ENCODE peak calls at places on chromosomes 4 and X, in eight cellular contexts. One of them, this sample, is unnamed.
A peak's percentile ranks its signal among the peaks of the same experiment; 100 is the strongest.

GRCh38 chrX:129239371-129239770 is 283.9 kb downstream of the SMARCA1 start:
- DNase-seq in GM23338: no peak
- DNase-seq in psoas muscle: no peak
- DNase-seq in Peyer's patch: no peak
- DNase-seq in AG04450: no peak
- DNase-seq in endodermal cell: no peak
- DNase-seq in stomach: no peak
- DNase-seq in brain microvascular endothelial cell: peak; percentile 54
- DNase-seq in this sample: no peak

GRCh38 chr4:127162741-127163140 is 470.0 kb upstream of the INTU start:
- DNase-seq in GM23338: no peak
- DNase-seq in psoas muscle: no peak
- DNase-seq in Peyer's patch: no peak
- DNase-seq in AG04450: peak; percentile 52
- DNase-seq in endodermal cell: no peak
- DNase-seq in stomach: no peak
- DNase-seq in brain microvascular endothelial cell: peak; percentile 21
- DNase-seq in this sample: peak; percentile 22

GRCh38 chrX:51975811-51976210 is 82.4 kb downstream of the MAGED1 start:
- DNase-seq in GM23338: peak; percentile 1
- DNase-seq in psoas muscle: no peak
- DNase-seq in Peyer's patch: no peak
- DNase-seq in AG04450: no peak
- DNase-seq in endodermal cell: peak; percentile 45
- DNase-seq in stomach: no peak
- DNase-seq in brain microvascular endothelial cell: no peak
- DNase-seq in this sample: no peak

GRCh38 chrX:54043084-54043483 is 1.2 kb downstream of the PHF8 start:
- DNase-seq in GM23338: no peak
- DNase-seq in psoas muscle: no peak
- DNase-seq in Peyer's patch: no peak
- DNase-seq in AG04450: no peak
- DNase-seq in endodermal cell: no peak
- DNase-seq in stomach: no peak
- DNase-seq in brain microvascular endothelial cell: no peak
- DNase-seq in this sample: no peak

GRCh38 chrX:150897371-150898319 is 823 bp downstream of the CD99L2 start:
- DNase-seq in GM23338: peak; percentile 57
- DNase-seq in psoas muscle: peak; percentile 60
- DNase-seq in Peyer's patch: peak; percentile 65
- DNase-seq in AG04450: no peak
- DNase-seq in endodermal cell: peak; percentile 74
- DNase-seq in stomach: peak; percentile 37
- DNase-seq in brain microvascular endothelial cell: no peak
- DNase-seq in this sample: peak; percentile 22

GRCh38 chr4:108030332-108030731 is 40.6 kb downstream of the HADH start:
- DNase-seq in GM23338: peak; percentile 68
- DNase-seq in psoas muscle: no peak
- DNase-seq in Peyer's patch: peak; percentile 42
- DNase-seq in AG04450: peak; percentile 24
- DNase-seq in endodermal cell: peak; percentile 82
- DNase-seq in stomach: no peak
- DNase-seq in brain microvascular endothelial cell: peak; percentile 78
- DNase-seq in this sample: peak; percentile 67

GRCh38 chrX:3362956-3363355 is 16.5 kb upstream of the MXRA5 start:
- DNase-seq in GM23338: no peak
- DNase-seq in psoas muscle: no peak
- DNase-seq in Peyer's patch: no peak
- DNase-seq in AG04450: no peak
- DNase-seq in endodermal cell: no peak
- DNase-seq in stomach: no peak
- DNase-seq in brain microvascular endothelial cell: no peak
- DNase-seq in this sample: no peak

GRCh38 chr4:12791536-12791935 is 692.6 kb downstream of the RAB28 start:
- DNase-seq in GM23338: no peak
- DNase-seq in psoas muscle: no peak
- DNase-seq in Peyer's patch: no peak
- DNase-seq in AG04450: no peak
- DNase-seq in endodermal cell: no peak
- DNase-seq in stomach: no peak
- DNase-seq in brain microvascular endothelial cell: peak; percentile 54
- DNase-seq in this sample: no peak

GRCh38 chrX:108270739-108271396 is 167.4 kb downstream of the COL4A6 start:
- DNase-seq in GM23338: no peak
- DNase-seq in psoas muscle: no peak
- DNase-seq in Peyer's patch: no peak
- DNase-seq in AG04450: no peak
- DNase-seq in endodermal cell: no peak
- DNase-seq in stomach: no peak
- DNase-seq in brain microvascular endothelial cell: no peak
- DNase-seq in this sample: peak; percentile 21

GRCh38 chr4:78766026-78766425 is 10.1 kb upstream of the BMP2K start:
- DNase-seq in GM23338: no peak
- DNase-seq in psoas muscle: no peak
- DNase-seq in Peyer's patch: no peak
- DNase-seq in AG04450: peak; percentile 60
- DNase-seq in endodermal cell: no peak
- DNase-seq in stomach: no peak
- DNase-seq in brain microvascular endothelial cell: no peak
- DNase-seq in this sample: peak; percentile 96

GRCh38 chr4:158571736-158572135 is 50.1 kb downstream of the RXFP1 start:
- DNase-seq in GM23338: peak; percentile 87
- DNase-seq in psoas muscle: no peak
- DNase-seq in Peyer's patch: no peak
- DNase-seq in AG04450: no peak
- DNase-seq in endodermal cell: peak; percentile 67
- DNase-seq in stomach: no peak
- DNase-seq in brain microvascular endothelial cell: no peak
- DNase-seq in this sample: no peak

GRCh38 chr4:104395219-104395618 is 99.5 kb downstream of the CXXC4 start:
- DNase-seq in GM23338: peak; percentile 6
- DNase-seq in psoas muscle: peak; percentile 41
- DNase-seq in Peyer's patch: no peak
- DNase-seq in AG04450: no peak
- DNase-seq in endodermal cell: peak; percentile 45
- DNase-seq in stomach: no peak
- DNase-seq in brain microvascular endothelial cell: no peak
- DNase-seq in this sample: no peak

GRCh38 chrX:38891641-38892413 is 90.6 kb downstream of the MID1IP1 start:
- DNase-seq in GM23338: no peak
- DNase-seq in psoas muscle: no peak
- DNase-seq in Peyer's patch: no peak
- DNase-seq in AG04450: peak; percentile 33
- DNase-seq in endodermal cell: no peak
- DNase-seq in stomach: no peak
- DNase-seq in brain microvascular endothelial cell: no peak
- DNase-seq in this sample: no peak

GRCh38 chr4:25421819-25422511 is 44.9 kb downstream of the ANAPC4 start:
- DNase-seq in GM23338: no peak
- DNase-seq in psoas muscle: no peak
- DNase-seq in Peyer's patch: no peak
- DNase-seq in AG04450: no peak
- DNase-seq in endodermal cell: no peak
- DNase-seq in stomach: no peak
- DNase-seq in brain microvascular endothelial cell: no peak
- DNase-seq in this sample: no peak

GRCh38 chrX:19715711-19716638 is 171.4 kb downstream of the SH3KBP1 start:
- DNase-seq in GM23338: no peak
- DNase-seq in psoas muscle: no peak
- DNase-seq in Peyer's patch: no peak
- DNase-seq in AG04450: no peak
- DNase-seq in endodermal cell: no peak
- DNase-seq in stomach: no peak
- DNase-seq in brain microvascular endothelial cell: no peak
- DNase-seq in this sample: no peak

GRCh38 chr4:128355301-128355700 is 67.7 kb upstream of the PGRMC2 start:
- DNase-seq in GM23338: no peak
- DNase-seq in psoas muscle: no peak
- DNase-seq in Peyer's patch: no peak
- DNase-seq in AG04450: no peak
- DNase-seq in endodermal cell: no peak
- DNase-seq in stomach: no peak
- DNase-seq in brain microvascular endothelial cell: no peak
- DNase-seq in this sample: peak; percentile 26

GRCh38 chrX:7709845-7710244 is 133.1 kb upstream of the VCX start:
- DNase-seq in GM23338: no peak
- DNase-seq in psoas muscle: no peak
- DNase-seq in Peyer's patch: no peak
- DNase-seq in AG04450: no peak
- DNase-seq in endodermal cell: no peak
- DNase-seq in stomach: no peak
- DNase-seq in brain microvascular endothelial cell: no peak
- DNase-seq in this sample: no peak

GRCh38 chr4:90357117-90357710 is 230.0 kb downstream of the CCSER1 start:
- DNase-seq in GM23338: peak; percentile 74
- DNase-seq in psoas muscle: no peak
- DNase-seq in Peyer's patch: no peak
- DNase-seq in AG04450: peak; percentile 26
- DNase-seq in endodermal cell: no peak
- DNase-seq in stomach: no peak
- DNase-seq in brain microvascular endothelial cell: peak; percentile 6
- DNase-seq in this sample: peak; percentile 84

GRCh38 chr4:4627111-4627510 is 85.3 kb upstream of the STX18 start:
- DNase-seq in GM23338: peak; percentile 39
- DNase-seq in psoas muscle: no peak
- DNase-seq in Peyer's patch: no peak
- DNase-seq in AG04450: no peak
- DNase-seq in endodermal cell: peak; percentile 69
- DNase-seq in stomach: no peak
- DNase-seq in brain microvascular endothelial cell: no peak
- DNase-seq in this sample: no peak

GRCh38 chr4:37597019-37597418 is 89.2 kb downstream of the RELL1 start:
- DNase-seq in GM23338: no peak
- DNase-seq in psoas muscle: no peak
- DNase-seq in Peyer's patch: no peak
- DNase-seq in AG04450: no peak
- DNase-seq in endodermal cell: no peak
- DNase-seq in stomach: no peak
- DNase-seq in brain microvascular endothelial cell: no peak
- DNase-seq in this sample: no peak

GRCh38 chrX:11261260-11261659 is 32.0 kb upstream of the AMELX start:
- DNase-seq in GM23338: no peak
- DNase-seq in psoas muscle: no peak
- DNase-seq in Peyer's patch: no peak
- DNase-seq in AG04450: no peak
- DNase-seq in endodermal cell: no peak
- DNase-seq in stomach: no peak
- DNase-seq in brain microvascular endothelial cell: peak; percentile 69
- DNase-seq in this sample: peak; percentile 73

GRCh38 chr4:106195435-106195950 is 120.5 kb downstream of the TBCK start:
- DNase-seq in GM23338: peak; percentile 32
- DNase-seq in psoas muscle: no peak
- DNase-seq in Peyer's patch: no peak
- DNase-seq in AG04450: no peak
- DNase-seq in endodermal cell: no peak
- DNase-seq in stomach: no peak
- DNase-seq in brain microvascular endothelial cell: no peak
- DNase-seq in this sample: no peak

GRCh38 chrX:44906041-44906440 is 33.1 kb downstream of the KDM6A start:
- DNase-seq in GM23338: no peak
- DNase-seq in psoas muscle: no peak
- DNase-seq in Peyer's patch: peak; percentile 50
- DNase-seq in AG04450: no peak
- DNase-seq in endodermal cell: no peak
- DNase-seq in stomach: no peak
- DNase-seq in brain microvascular endothelial cell: no peak
- DNase-seq in this sample: no peak
- H3K4me3 ChIP-seq in GM23338: no peak overlapping the region
- H3K4me3 ChIP-seq in psoas muscle: no peak overlapping the region
- H3K4me3 ChIP-seq in Peyer's patch: no peak overlapping the region
- H3K4me3 ChIP-seq in AG04450: no peak overlapping the region
- H3K4me3 ChIP-seq in endodermal cell: no peak overlapping the region
- H3K4me3 ChIP-seq in stomach: no peak overlapping the region
- H3K4me3 ChIP-seq in brain microvascular endothelial cell: no peak overlapping the region
- H3K4me3 ChIP-seq in this sample: no peak overlapping the region

GRCh38 chrX:15299945-15300851 is 15.2 kb downstream of the ASB11 start:
- DNase-seq in GM23338: peak; percentile 24
- DNase-seq in psoas muscle: no peak
- DNase-seq in Peyer's patch: no peak
- DNase-seq in AG04450: no peak
- DNase-seq in endodermal cell: no peak
- DNase-seq in stomach: no peak
- DNase-seq in brain microvascular endothelial cell: no peak
- DNase-seq in this sample: peak; percentile 56
- TF ChIP-seq CTCF in GM23338: peak; percentile 41
- TF ChIP-seq CTCF in psoas muscle: peak; percentile 51
- TF ChIP-seq CTCF in Peyer's patch: peak; percentile 51
- TF ChIP-seq CTCF in AG04450: peak; percentile 49
- TF ChIP-seq CTCF in endodermal cell: peak; percentile 75
- TF ChIP-seq CTCF in stomach: peak; percentile 28
- TF ChIP-seq CTCF in brain microvascular endothelial cell: peak; percentile 36
- TF ChIP-seq CTCF in this sample: peak; percentile 53

GRCh38 chr4:153792893-153793227 is 4.0 kb upstream of the SFRP2 start:
- DNase-seq in GM23338: peak; percentile 73
- DNase-seq in psoas muscle: no peak
- DNase-seq in Peyer's patch: no peak
- DNase-seq in AG04450: no peak
- DNase-seq in endodermal cell: peak; percentile 83
- DNase-seq in stomach: no peak
- DNase-seq in brain microvascular endothelial cell: no peak
- DNase-seq in this sample: no peak
- H3K4me3 ChIP-seq in GM23338: peak overlapping the region; percentile 89
- H3K4me3 ChIP-seq in psoas muscle: peak overlapping the region; percentile 42
- H3K4me3 ChIP-seq in Peyer's patch: no peak overlapping the region
- H3K4me3 ChIP-seq in AG04450: no peak overlapping the region
- H3K4me3 ChIP-seq in endodermal cell: peak overlapping the region; percentile 69
- H3K4me3 ChIP-seq in stomach: no peak overlapping the region
- H3K4me3 ChIP-seq in brain microvascular endothelial cell: peak overlapping the region; percentile 37
- H3K4me3 ChIP-seq in this sample: no peak overlapping the region

GRCh38 chrX:148552775-148553174 is 52.4 kb downstream of the AFF2 start:
- DNase-seq in GM23338: peak; percentile 39
- DNase-seq in psoas muscle: no peak
- DNase-seq in Peyer's patch: no peak
- DNase-seq in AG04450: no peak
- DNase-seq in endodermal cell: no peak
- DNase-seq in stomach: no peak
- DNase-seq in brain microvascular endothelial cell: no peak
- DNase-seq in this sample: no peak

GRCh38 chrX:148556498-148556897 is 56.1 kb downstream of the AFF2 start:
- DNase-seq in GM23338: no peak
- DNase-seq in psoas muscle: no peak
- DNase-seq in Peyer's patch: no peak
- DNase-seq in AG04450: no peak
- DNase-seq in endodermal cell: no peak
- DNase-seq in stomach: no peak
- DNase-seq in brain microvascular endothelial cell: no peak
- DNase-seq in this sample: no peak

GRCh38 chrX:148555101-148555500 is 54.7 kb downstream of the AFF2 start:
- DNase-seq in GM23338: no peak
- DNase-seq in psoas muscle: no peak
- DNase-seq in Peyer's patch: no peak
- DNase-seq in AG04450: no peak
- DNase-seq in endodermal cell: no peak
- DNase-seq in stomach: no peak
- DNase-seq in brain microvascular endothelial cell: no peak
- DNase-seq in this sample: no peak
- TF ChIP-seq CTCF in GM23338: no peak
- TF ChIP-seq CTCF in psoas muscle: no peak
- TF ChIP-seq CTCF in Peyer's patch: no peak
- TF ChIP-seq CTCF in AG04450: no peak
- TF ChIP-seq CTCF in endodermal cell: no peak
- TF ChIP-seq CTCF in stomach: no peak
- TF ChIP-seq CTCF in brain microvascular endothelial cell: no peak
- TF ChIP-seq CTCF in this sample: no peak

This sample was measured in fibroblast of the aortic adventitia.